ENCODE peak calls at places on chromosomes 4 and X, in six cellular contexts. Y is endothelial cell; W is GM12865; C is AG09319; J is neural crest cell; X is activated naive CD4-positive, alpha-beta T cell treated with anti-CD3 and anti-CD28 coated beads, Interleukin-2, amount 50 U/mL, for 72 hours. Q is an unnamed sample.

GRCh38 chr4:102478186-102478585 is 23.0 kb upstream of the NFKB1 start:
- DNase-seq in Y (no peak), W (no peak), C (no peak), J (no peak), X (no peak), Q (no peak)

GRCh38 chr4:182578402-182578801 is 335.2 kb downstream of the TENM3 start:
- DNase-seq in Y (no peak), W (no peak), C (no peak), J (no peak), X (no peak), Q (peak; percentile 52)

GRCh38 chrX:136021903-136022302 is 36.7 kb downstream of the SLC9A6 start:
- DNase-seq in Y (no peak), W (peak; percentile 32), C (no peak), J (no peak), X (no peak), Q (no peak)

GRCh38 chrX:37800762-37801161 is 20.9 kb downstream of the CYBB start:
- DNase-seq in Y (no peak), W (no peak), C (no peak), J (no peak), X (no peak), Q (no peak)

GRCh38 chrX:16528620-16529019 is 121.3 kb upstream of the S100G start:
- DNase-seq in Y (no peak), W (no peak), C (no peak), J (no peak), X (peak; percentile 13), Q (no peak)

GRCh38 chr4:94939791-94940530 is 182.2 kb downstream of the BMPR1B start:
- DNase-seq in Y (no peak), W (no peak), C (peak; percentile 4), J (no peak), X (no peak), Q (no peak)

GRCh38 chr4:80173841-80174240 is 23.5 kb upstream of the PRDM8 start:
- DNase-seq in Y (no peak), W (no peak), C (no peak), J (no peak), X (no peak), Q (peak; percentile 49)

GRCh38 chr4:168183717-168184571 is 91.6 kb downstream of the ANXA10 start:
- DNase-seq in Y (no peak), W (peak; percentile 44), C (peak; percentile 10), J (no peak), X (no peak), Q (peak; percentile 4)

GRCh38 chr4:80454040-80454439 is 118.5 kb downstream of the CFAP299 start:
- DNase-seq in Y (no peak), W (no peak), C (no peak), J (no peak), X (no peak), Q (no peak)

GRCh38 chrX:143633530-143634372 is 2.1 kb downstream of the SLITRK4 start:
- DNase-seq in Y (peak; percentile 12), W (no peak), C (no peak), J (peak; percentile 6), X (no peak), Q (no peak)

GRCh38 chrX:101347859-101348451 is 587 bp downstream of the TIMM8A start:
- DNase-seq in Y (no peak), W (no peak), C (no peak), J (no peak), X (no peak), Q (no peak)

GRCh38 chr4:132227349-132228165 is 921.5 kb upstream of the PCDH10 start:
- DNase-seq in Y (peak; percentile 34), W (peak; percentile 35), C (no peak), J (peak; percentile 54), X (peak; percentile 10), Q (no peak)

GRCh38 chr4:23016981-23017380 is 324.2 kb downstream of the GBA3 start:
- DNase-seq in Y (no peak), W (no peak), C (no peak), J (no peak), X (no peak), Q (no peak)

GRCh38 chr4:168480991-168481588 is 798 bp upstream of the DDX60L start:
- DNase-seq in Y (no peak), W (peak; percentile 19), C (no peak), J (no peak), X (no peak), Q (peak; percentile 55)

Q was measured in AG09309.